ENCODE peak calls at places on chromosomes 2 and 18, in nine cellular contexts. One of them, this sample, is unnamed.

GRCh38 chr2:38740851-38741541 is 10.2 kb downstream of the SRSF7 start:
- DNase-seq in GM23248: peak; percentile 69
- DNase-seq in coronary artery: no peak
- DNase-seq in brain microvascular endothelial cell: no peak
- DNase-seq in mucosa of descending colon: no peak
- DNase-seq in heart left ventricle: no peak
- DNase-seq in neuronal stem cell: peak; percentile 29
- DNase-seq in thoracic aorta: no peak
- DNase-seq in Peyer's patch: no peak
- DNase-seq in this sample: no peak

GRCh38 chr2:227320305-227321094 is 4.6 kb upstream of the MFF start:
- DNase-seq in GM23248: no peak
- DNase-seq in coronary artery: no peak
- DNase-seq in brain microvascular endothelial cell: no peak
- DNase-seq in mucosa of descending colon: no peak
- DNase-seq in heart left ventricle: no peak
- DNase-seq in neuronal stem cell: no peak
- DNase-seq in thoracic aorta: no peak
- DNase-seq in Peyer's patch: no peak
- DNase-seq in this sample: no peak

GRCh38 chr18:8696749-8697211 is 8.6 kb upstream of the MTCL1 start:
- DNase-seq in GM23248: peak; percentile 76
- DNase-seq in coronary artery: no peak
- DNase-seq in brain microvascular endothelial cell: peak; percentile 57
- DNase-seq in mucosa of descending colon: peak; percentile 68
- DNase-seq in heart left ventricle: peak; percentile 51
- DNase-seq in neuronal stem cell: peak; percentile 50
- DNase-seq in thoracic aorta: no peak
- DNase-seq in Peyer's patch: peak; percentile 71
- DNase-seq in this sample: no peak

GRCh38 chr18:61236476-61237057 is 96.7 kb upstream of the CDH20 start:
- DNase-seq in GM23248: no peak
- DNase-seq in coronary artery: no peak
- DNase-seq in brain microvascular endothelial cell: no peak
- DNase-seq in mucosa of descending colon: no peak
- DNase-seq in heart left ventricle: no peak
- DNase-seq in neuronal stem cell: no peak
- DNase-seq in thoracic aorta: no peak
- DNase-seq in Peyer's patch: no peak
- DNase-seq in this sample: no peak

GRCh38 chr2:21256006-21256405 is 132.2 kb downstream of the TDRD15 start:
- DNase-seq in GM23248: no peak
- DNase-seq in coronary artery: no peak
- DNase-seq in brain microvascular endothelial cell: peak; percentile 53
- DNase-seq in mucosa of descending colon: no peak
- DNase-seq in heart left ventricle: peak; percentile 76
- DNase-seq in neuronal stem cell: no peak
- DNase-seq in thoracic aorta: no peak
- DNase-seq in Peyer's patch: no peak
- DNase-seq in this sample: peak; percentile 42

GRCh38 chr2:7377861-7378569 is 460.8 kb downstream of the RNF144A start:
- DNase-seq in GM23248: peak; percentile 3
- DNase-seq in coronary artery: no peak
- DNase-seq in brain microvascular endothelial cell: no peak
- DNase-seq in mucosa of descending colon: no peak
- DNase-seq in heart left ventricle: peak; percentile 23
- DNase-seq in neuronal stem cell: no peak
- DNase-seq in thoracic aorta: no peak
- DNase-seq in Peyer's patch: no peak
- DNase-seq in this sample: no peak

GRCh38 chr2:120461546-120462537 is 115.9 kb downstream of the INHBB start:
- DNase-seq in GM23248: no peak
- DNase-seq in coronary artery: no peak
- DNase-seq in brain microvascular endothelial cell: no peak
- DNase-seq in mucosa of descending colon: no peak
- DNase-seq in heart left ventricle: no peak
- DNase-seq in neuronal stem cell: no peak
- DNase-seq in thoracic aorta: no peak
- DNase-seq in Peyer's patch: no peak
- DNase-seq in this sample: no peak

GRCh38 chr2:11980809-11981208 is 234.4 kb downstream of the LPIN1 start:
- DNase-seq in GM23248: no peak
- DNase-seq in coronary artery: no peak
- DNase-seq in brain microvascular endothelial cell: no peak
- DNase-seq in mucosa of descending colon: no peak
- DNase-seq in heart left ventricle: no peak
- DNase-seq in neuronal stem cell: no peak
- DNase-seq in thoracic aorta: no peak
- DNase-seq in Peyer's patch: no peak
- DNase-seq in this sample: no peak

GRCh38 chr2:159795781-159796667 is 2.0 kb downstream of the CD302 start:
- DNase-seq in GM23248: no peak
- DNase-seq in coronary artery: no peak
- DNase-seq in brain microvascular endothelial cell: no peak
- DNase-seq in mucosa of descending colon: no peak
- DNase-seq in heart left ventricle: no peak
- DNase-seq in neuronal stem cell: no peak
- DNase-seq in thoracic aorta: no peak
- DNase-seq in Peyer's patch: no peak
- DNase-seq in this sample: no peak

GRCh38 chr18:23316986-23317385 is 136.1 kb upstream of the RIOK3 start:
- DNase-seq in GM23248: no peak
- DNase-seq in coronary artery: no peak
- DNase-seq in brain microvascular endothelial cell: no peak
- DNase-seq in mucosa of descending colon: no peak
- DNase-seq in heart left ventricle: no peak
- DNase-seq in neuronal stem cell: no peak
- DNase-seq in thoracic aorta: no peak
- DNase-seq in Peyer's patch: no peak
- DNase-seq in this sample: no peak

GRCh38 chr2:71603311-71603794 is 150.0 kb downstream of the DYSF start:
- DNase-seq in GM23248: peak; percentile 43
- DNase-seq in coronary artery: peak; percentile 72
- DNase-seq in brain microvascular endothelial cell: no peak
- DNase-seq in mucosa of descending colon: no peak
- DNase-seq in heart left ventricle: peak; percentile 37
- DNase-seq in neuronal stem cell: no peak
- DNase-seq in thoracic aorta: no peak
- DNase-seq in Peyer's patch: no peak
- DNase-seq in this sample: no peak

GRCh38 chr2:36360834-36361233 is 5.3 kb downstream of the CRIM1 start:
- DNase-seq in GM23248: no peak
- DNase-seq in coronary artery: no peak
- DNase-seq in brain microvascular endothelial cell: no peak
- DNase-seq in mucosa of descending colon: no peak
- DNase-seq in heart left ventricle: no peak
- DNase-seq in neuronal stem cell: no peak
- DNase-seq in thoracic aorta: no peak
- DNase-seq in Peyer's patch: no peak
- DNase-seq in this sample: no peak

GRCh38 chr2:171509945-171510731 is 12.1 kb upstream of the CYBRD1 start:
- DNase-seq in GM23248: peak; percentile 10
- DNase-seq in coronary artery: no peak
- DNase-seq in brain microvascular endothelial cell: no peak
- DNase-seq in mucosa of descending colon: no peak
- DNase-seq in heart left ventricle: no peak
- DNase-seq in neuronal stem cell: no peak
- DNase-seq in thoracic aorta: no peak
- DNase-seq in Peyer's patch: no peak
- DNase-seq in this sample: no peak

GRCh38 chr18:23291456-23292205 is 156.3 kb downstream of the CABLES1 start:
- DNase-seq in GM23248: peak; percentile 77
- DNase-seq in coronary artery: no peak
- DNase-seq in brain microvascular endothelial cell: peak; percentile 24
- DNase-seq in mucosa of descending colon: no peak
- DNase-seq in heart left ventricle: no peak
- DNase-seq in neuronal stem cell: no peak
- DNase-seq in thoracic aorta: no peak
- DNase-seq in Peyer's patch: no peak
- DNase-seq in this sample: no peak

GRCh38 chr2:235552671-235553070 is 58.8 kb downstream of the AGAP1 start:
- DNase-seq in GM23248: no peak
- DNase-seq in coronary artery: no peak
- DNase-seq in brain microvascular endothelial cell: no peak
- DNase-seq in mucosa of descending colon: no peak
- DNase-seq in heart left ventricle: no peak
- DNase-seq in neuronal stem cell: no peak
- DNase-seq in thoracic aorta: no peak
- DNase-seq in Peyer's patch: no peak
- DNase-seq in this sample: no peak

GRCh38 chr18:28158083-28158581 is 18.8 kb downstream of the CDH2 start:
- DNase-seq in GM23248: no peak
- DNase-seq in coronary artery: no peak
- DNase-seq in brain microvascular endothelial cell: no peak
- DNase-seq in mucosa of descending colon: no peak
- DNase-seq in heart left ventricle: no peak
- DNase-seq in neuronal stem cell: no peak
- DNase-seq in thoracic aorta: no peak
- DNase-seq in Peyer's patch: no peak
- DNase-seq in this sample: no peak
- H3K4me3 ChIP-seq in GM23248: peak overlapping the region; percentile 16
- H3K4me3 ChIP-seq in coronary artery: peak overlapping the region; percentile 57
- H3K4me3 ChIP-seq in brain microvascular endothelial cell: no peak overlapping the region
- H3K4me3 ChIP-seq in mucosa of descending colon: no peak overlapping the region
- H3K4me3 ChIP-seq in heart left ventricle: no peak overlapping the region
- H3K4me3 ChIP-seq in neuronal stem cell: no peak overlapping the region
- H3K4me3 ChIP-seq in thoracic aorta: peak overlapping the region; percentile 59
- H3K4me3 ChIP-seq in Peyer's patch: no peak overlapping the region
- H3K4me3 ChIP-seq in this sample: no peak overlapping the region

DNA sequence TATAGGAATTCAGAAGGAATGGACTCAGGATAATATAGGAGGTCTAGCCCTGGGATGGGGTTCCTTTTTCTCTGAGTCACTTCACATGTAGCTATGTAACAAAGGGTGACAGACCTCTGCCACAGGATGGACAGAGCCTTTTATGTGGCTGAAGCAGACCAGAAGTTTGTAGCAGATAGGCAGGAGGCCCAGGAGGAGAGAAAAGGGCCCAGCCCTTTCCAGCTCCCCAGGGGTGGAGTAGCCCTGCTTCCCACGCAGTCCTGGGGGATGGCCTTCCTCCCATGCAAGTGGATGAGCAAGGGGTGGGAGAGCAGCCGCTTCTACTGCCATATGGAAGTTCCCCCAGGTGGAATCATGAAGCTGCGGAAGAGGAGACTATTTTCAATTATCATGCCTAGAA is 40.3 kb downstream of the ARMC9 start:
- DNase-seq in GM23248: no peak
- DNase-seq in coronary artery: no peak
- DNase-seq in brain microvascular endothelial cell: no peak
- DNase-seq in mucosa of descending colon: no peak
- DNase-seq in heart left ventricle: no peak
- DNase-seq in neuronal stem cell: no peak
- DNase-seq in thoracic aorta: no peak
- DNase-seq in Peyer's patch: no peak
- DNase-seq in this sample: no peak
- H3K4me3 ChIP-seq in GM23248: no peak overlapping the region
- H3K4me3 ChIP-seq in coronary artery: no peak overlapping the region
- H3K4me3 ChIP-seq in brain microvascular endothelial cell: no peak overlapping the region
- H3K4me3 ChIP-seq in mucosa of descending colon: no peak overlapping the region
- H3K4me3 ChIP-seq in heart left ventricle: no peak overlapping the region
- H3K4me3 ChIP-seq in neuronal stem cell: no peak overlapping the region
- H3K4me3 ChIP-seq in thoracic aorta: no peak overlapping the region
- H3K4me3 ChIP-seq in Peyer's patch: no peak overlapping the region
- H3K4me3 ChIP-seq in this sample: no peak overlapping the region

GRCh38 chr2:152694161-152694661 is 23.1 kb downstream of the PRPF40A start:
- DNase-seq in GM23248: peak; percentile 62
- DNase-seq in coronary artery: no peak
- DNase-seq in brain microvascular endothelial cell: peak; percentile 87
- DNase-seq in mucosa of descending colon: no peak
- DNase-seq in heart left ventricle: no peak
- DNase-seq in neuronal stem cell: no peak
- DNase-seq in thoracic aorta: no peak
- DNase-seq in Peyer's patch: no peak
- DNase-seq in this sample: peak; percentile 27
- H3K4me3 ChIP-seq in GM23248: peak overlapping the region; percentile 38
- H3K4me3 ChIP-seq in coronary artery: peak overlapping the region; percentile 50
- H3K4me3 ChIP-seq in brain microvascular endothelial cell: peak overlapping the region; percentile 46
- H3K4me3 ChIP-seq in mucosa of descending colon: no peak overlapping the region
- H3K4me3 ChIP-seq in heart left ventricle: peak overlapping the region; percentile 2
- H3K4me3 ChIP-seq in neuronal stem cell: no peak overlapping the region
- H3K4me3 ChIP-seq in thoracic aorta: peak overlapping the region; percentile 51
- H3K4me3 ChIP-seq in Peyer's patch: no peak overlapping the region
- H3K4me3 ChIP-seq in this sample: peak overlapping the region; percentile 30

GRCh38 chr2:64652231-64653173 is 1.2 kb downstream of the SERTAD2 start:
- DNase-seq in GM23248: peak; percentile 83
- DNase-seq in coronary artery: no peak
- DNase-seq in brain microvascular endothelial cell: no peak
- DNase-seq in mucosa of descending colon: peak; percentile 76
- DNase-seq in heart left ventricle: no peak
- DNase-seq in neuronal stem cell: no peak
- DNase-seq in thoracic aorta: no peak
- DNase-seq in Peyer's patch: no peak
- DNase-seq in this sample: no peak

GRCh38 chr2:64649626-64650025 is 4.1 kb downstream of the SERTAD2 start:
- DNase-seq in GM23248: peak; percentile 54
- DNase-seq in coronary artery: no peak
- DNase-seq in brain microvascular endothelial cell: no peak
- DNase-seq in mucosa of descending colon: no peak
- DNase-seq in heart left ventricle: no peak
- DNase-seq in neuronal stem cell: no peak
- DNase-seq in thoracic aorta: no peak
- DNase-seq in Peyer's patch: no peak
- DNase-seq in this sample: no peak

GRCh38 chr2:64650257-64650656 is 3.5 kb downstream of the SERTAD2 start:
- DNase-seq in GM23248: no peak
- DNase-seq in coronary artery: no peak
- DNase-seq in brain microvascular endothelial cell: no peak
- DNase-seq in mucosa of descending colon: no peak
- DNase-seq in heart left ventricle: no peak
- DNase-seq in neuronal stem cell: no peak
- DNase-seq in thoracic aorta: no peak
- DNase-seq in Peyer's patch: no peak
- DNase-seq in this sample: no peak

GRCh38 chr2:64651590-64651989 is 2.1 kb downstream of the SERTAD2 start:
- DNase-seq in GM23248: no peak
- DNase-seq in coronary artery: no peak
- DNase-seq in brain microvascular endothelial cell: no peak
- DNase-seq in mucosa of descending colon: no peak
- DNase-seq in heart left ventricle: no peak
- DNase-seq in neuronal stem cell: no peak
- DNase-seq in thoracic aorta: no peak
- DNase-seq in Peyer's patch: no peak
- DNase-seq in this sample: no peak

DNA sequence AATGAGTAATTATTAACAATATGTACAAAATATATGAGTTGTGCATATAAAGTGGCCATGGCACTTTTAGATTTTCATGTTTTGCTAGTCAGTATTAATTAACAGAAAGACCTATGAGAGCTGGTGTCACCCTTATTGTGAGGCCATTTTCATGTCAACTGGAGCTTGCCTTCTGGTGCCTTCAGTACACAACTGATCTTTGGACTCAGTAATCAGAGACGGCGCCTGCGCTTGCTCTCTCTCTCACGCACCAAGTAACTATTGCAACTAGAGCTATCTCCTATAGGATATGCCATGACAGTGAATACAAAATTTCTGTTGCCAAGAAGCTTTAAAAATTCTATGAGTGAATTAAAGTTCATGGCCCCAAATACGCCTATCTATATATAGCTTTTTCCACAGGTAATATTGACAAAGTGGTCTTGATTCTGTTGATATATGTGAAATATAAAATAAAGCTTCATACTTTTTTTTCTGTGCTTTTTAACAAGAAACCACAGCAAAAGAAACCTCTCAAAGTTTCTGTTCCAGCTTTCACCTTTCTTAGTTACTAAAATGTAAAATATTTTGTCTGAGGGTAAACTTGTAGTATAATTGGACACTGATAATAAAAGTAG is 2.9 kb downstream of the SERTAD2 start:
- DNase-seq in GM23248: no peak
- DNase-seq in coronary artery: no peak
- DNase-seq in brain microvascular endothelial cell: no peak
- DNase-seq in mucosa of descending colon: peak; percentile 70
- DNase-seq in heart left ventricle: no peak
- DNase-seq in neuronal stem cell: no peak
- DNase-seq in thoracic aorta: no peak
- DNase-seq in Peyer's patch: no peak
- DNase-seq in this sample: no peak
- H3K4me3 ChIP-seq in GM23248: peak overlapping the region; percentile 87
- H3K4me3 ChIP-seq in coronary artery: no peak overlapping the region
- H3K4me3 ChIP-seq in brain microvascular endothelial cell: no peak overlapping the region
- H3K4me3 ChIP-seq in mucosa of descending colon: no peak overlapping the region
- H3K4me3 ChIP-seq in heart left ventricle: no peak overlapping the region
- H3K4me3 ChIP-seq in neuronal stem cell: no peak overlapping the region
- H3K4me3 ChIP-seq in thoracic aorta: no peak overlapping the region
- H3K4me3 ChIP-seq in Peyer's patch: no peak overlapping the region
- H3K4me3 ChIP-seq in this sample: no peak overlapping the region

This sample was measured in skeletal muscle cell.